ENCODE peak calls at places on chromosomes 12 and 14, in eight cellular contexts. W is GM06990, G is NCI-H748 treated with DMSO at 0.1 percent for 48 hours, H is AG09319, O is midbrain, X is nucleus accumbens, V is Kasumi-1, E is neural crest cell. K is an unnamed sample.

GRCh38 chr12:6345319-6346071 is 3.6 kb upstream of the TNFRSF1A start:
- DNase-seq in V (no peak), X (no peak), W (no peak), H (no peak), G (no peak), E (no peak), O (no peak), K (peak; percentile 76)

GRCh38 chr14:87567926-87568325 is 425.1 kb downstream of the GALC start:
- DNase-seq in H (no peak), O (no peak), X (no peak), G (no peak), V (no peak), W (no peak), E (no peak), K (no peak)

GRCh38 chr14:99041820-99042174 is 230.2 kb downstream of the BCL11B start:
- DNase-seq in X (no peak), E (no peak), O (no peak), G (no peak), W (no peak), V (no peak), H (no peak), K (no peak)

GRCh38 chr12:20546267-20546666 is 148.9 kb upstream of the SLCO1C1 start:
- DNase-seq in X (no peak), G (no peak), H (no peak), E (no peak), O (no peak), W (no peak), V (no peak), K (no peak)

GRCh38 chr14:96502621-96503251 is 554 bp downstream of the PAPOLA start:
- DNase-seq in G (no peak), O (peak; percentile 61), V (peak; percentile 44), W (no peak), H (no peak), E (peak; percentile 29), X (peak; percentile 53), K (no peak)

GRCh38 chr14:34058510-34058909 is 107.6 kb upstream of the EGLN3 start:
- DNase-seq in G (no peak), V (no peak), W (no peak), E (no peak), X (no peak), H (no peak), O (no peak), K (no peak)

GRCh38 chr12:123269395-123269892 is 2.2 kb downstream of the CDK2AP1 start:
- DNase-seq in W (peak; percentile 65), O (peak; percentile 92), H (peak; percentile 52), X (peak; percentile 89), V (peak; percentile 31), G (no peak), E (peak; percentile 82), K (peak; percentile 49)

GRCh38 chr12:11731455-11731854 is 82.0 kb downstream of the ETV6 start:
- DNase-seq in E (no peak), G (no peak), H (no peak), O (no peak), W (no peak), V (no peak), X (no peak), K (no peak)

GRCh38 chr12:2013111-2013510 is 8.9 kb upstream of the DCP1B start:
- DNase-seq in V (no peak), G (no peak), O (no peak), W (no peak), X (no peak), H (no peak), E (no peak), K (no peak)

GRCh38 chr14:54653764-54654469 is 87.0 kb downstream of the SAMD4A start:
- DNase-seq in V (peak; percentile 77), O (no peak), H (no peak), X (no peak), W (no peak), E (no peak), G (no peak), K (no peak)

GRCh38 chr14:51368721-51369163 is 128.7 kb downstream of the TMX1 start:
- DNase-seq in O (no peak), X (no peak), E (no peak), W (no peak), V (no peak), G (no peak), H (peak; percentile 87), K (no peak)

GRCh38 chr12:89863332-89863938 is 154.8 kb upstream of the ATP2B1 start:
- DNase-seq in G (peak; percentile 37), V (no peak), W (peak; percentile 70), E (no peak), H (no peak), X (no peak), O (no peak), K (no peak)

K was measured in ovary.